ENCODE peak calls at places on chromosome 14, in nine cellular contexts. E is endodermal cell, J is right atrium auricular region, I is fibroblast of pulmonary artery, F is GM10248, D is body of pancreas, B is mammary epithelial cell, S is foreskin fibroblast, Q is bronchial epithelial cell. M is an unnamed sample.

GRCh38 chr14:52131640-52132320 is 62.9 kb upstream of the NID2 start:
- DNase-seq in E (peak; percentile 93), J (peak; percentile 85), I (peak; percentile 98), F (peak; percentile 57), D (peak; percentile 90), B (peak; percentile 79), S (peak; percentile 98), Q (peak; percentile 76), M (peak; percentile 84)

GRCh38 chr14:87934185-87934584 is 58.8 kb downstream of the GALC start:
- DNase-seq in E (no peak), J (no peak), I (peak; percentile 8), F (no peak), D (no peak), B (no peak), S (no peak), Q (peak; percentile 8), M (no peak)

GRCh38 chr14:59464651-59465569 is at the start of gene GPR135:
- DNase-seq in E (peak; percentile 91), J (no peak), I (peak; percentile 51), F (peak; percentile 80), D (peak; percentile 74), B (peak; percentile 26), S (peak; percentile 72), Q (no peak), M (peak; percentile 73)

GRCh38 chr14:95533391-95533821 is 1.4 kb upstream of the GLRX5 start:
- DNase-seq in E (peak; percentile 54), J (no peak), I (peak; percentile 59), F (no peak), D (no peak), B (no peak), S (no peak), Q (no peak), M (no peak)

GRCh38 chr14:65308536-65308935 is 104.0 kb upstream of the FUT8 start:
- DNase-seq in E (no peak), J (no peak), I (no peak), F (no peak), D (no peak), B (no peak), S (no peak), Q (no peak), M (no peak)

GRCh38 chr14:52583544-52583943 is 30.9 kb downstream of the GPR137C start:
- DNase-seq in E (no peak), J (no peak), I (no peak), F (no peak), D (no peak), B (peak; percentile 12), S (peak; percentile 43), Q (peak; percentile 67), M (no peak)

GRCh38 chr14:69654109-69654508 is 42.7 kb downstream of the SUSD6 start:
- DNase-seq in E (no peak), J (no peak), I (no peak), F (no peak), D (no peak), B (peak; percentile 81), S (no peak), Q (peak; percentile 88), M (peak; percentile 21)

GRCh38 chr14:63759454-63759853 is 31.6 kb upstream of the SGPP1 start:
- DNase-seq in E (no peak), J (no peak), I (peak; percentile 13), F (peak; percentile 33), D (no peak), B (no peak), S (peak; percentile 48), Q (no peak), M (no peak)

GRCh38 chr14:105430535-105430934 is 10.9 kb downstream of the MTA1 start:
- DNase-seq in E (no peak), J (no peak), I (peak; percentile 84), F (no peak), D (peak; percentile 58), B (peak; percentile 69), S (peak; percentile 84), Q (peak; percentile 69), M (peak; percentile 68)

GRCh38 chr14:31418440-31418839 is 1.9 kb downstream of the HEATR5A start:
- DNase-seq in E (no peak), J (no peak), I (no peak), F (no peak), D (no peak), B (no peak), S (no peak), Q (no peak), M (no peak)

GRCh38 chr14:71621966-71622365 is 310.3 kb upstream of the RGS6 start:
- DNase-seq in E (no peak), J (no peak), I (no peak), F (no peak), D (no peak), B (no peak), S (no peak), Q (no peak), M (no peak)

GRCh38 chr14:96961895-96962294 is 164.7 kb downstream of the VRK1 start:
- DNase-seq in E (no peak), J (no peak), I (no peak), F (no peak), D (no peak), B (no peak), S (no peak), Q (no peak), M (no peak)
- TF ChIP-seq CTCF in E (no peak), J (no peak), I (no peak), F (no peak), D (no peak), B (no peak), S (no peak), Q (no peak), M (no peak)

DNA sequence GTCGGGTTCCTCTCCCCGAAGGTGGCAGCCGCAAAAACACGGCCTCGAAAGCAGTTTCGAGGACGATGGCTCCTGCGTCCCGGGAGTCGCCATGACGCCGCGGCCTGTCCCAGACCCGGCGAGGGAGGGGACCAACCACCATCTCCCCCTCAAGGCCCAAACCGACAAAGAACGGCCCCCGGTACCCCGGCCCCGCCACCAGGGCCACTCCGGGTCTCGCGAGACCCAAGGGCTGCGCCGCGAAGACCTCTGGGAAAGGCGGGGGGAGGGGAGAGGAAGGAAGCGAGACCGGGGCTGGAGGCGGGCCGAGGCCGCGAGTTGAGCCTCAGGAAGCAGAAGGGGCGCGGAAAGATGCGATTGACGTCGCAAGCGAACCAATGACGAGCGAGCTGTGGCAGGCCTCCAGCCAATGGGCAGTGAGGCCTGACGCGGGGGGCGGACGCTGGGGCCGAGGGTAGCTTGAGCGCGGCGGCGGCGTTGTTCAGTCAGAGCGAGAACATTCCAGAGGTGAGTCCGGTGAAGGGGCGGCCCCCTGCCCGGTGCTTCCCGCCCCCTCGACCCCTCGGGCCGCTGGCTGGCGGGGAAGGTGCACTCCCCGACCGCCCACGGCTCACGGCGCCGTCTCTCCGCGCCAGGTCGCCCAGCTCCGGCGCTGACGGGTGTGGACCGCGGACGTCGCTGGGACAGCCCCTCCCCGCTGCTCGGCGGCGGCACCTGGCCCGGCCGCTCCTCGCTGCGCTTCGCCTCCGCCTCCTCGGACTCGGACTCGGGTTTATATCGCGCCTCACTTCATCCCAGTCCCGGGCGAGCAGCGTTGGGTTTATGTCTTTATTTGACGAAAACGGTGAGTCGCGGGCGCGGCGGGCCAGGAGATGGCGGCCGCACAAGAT is at the start of gene EIF5:
- DNase-seq in E (peak; percentile 100), J (peak; percentile 99), I (peak; percentile 99), F (peak; percentile 97), D (peak; percentile 100), B (peak; percentile 98), S (peak; percentile 100), Q (peak; percentile 92), M (peak; percentile 99)
- TF ChIP-seq CTCF in E (peak; percentile 45), J (no peak), I (no peak), F (no peak), D (no peak), B (peak; percentile 35), S (no peak), Q (peak; percentile 16), M (no peak)

DNA sequence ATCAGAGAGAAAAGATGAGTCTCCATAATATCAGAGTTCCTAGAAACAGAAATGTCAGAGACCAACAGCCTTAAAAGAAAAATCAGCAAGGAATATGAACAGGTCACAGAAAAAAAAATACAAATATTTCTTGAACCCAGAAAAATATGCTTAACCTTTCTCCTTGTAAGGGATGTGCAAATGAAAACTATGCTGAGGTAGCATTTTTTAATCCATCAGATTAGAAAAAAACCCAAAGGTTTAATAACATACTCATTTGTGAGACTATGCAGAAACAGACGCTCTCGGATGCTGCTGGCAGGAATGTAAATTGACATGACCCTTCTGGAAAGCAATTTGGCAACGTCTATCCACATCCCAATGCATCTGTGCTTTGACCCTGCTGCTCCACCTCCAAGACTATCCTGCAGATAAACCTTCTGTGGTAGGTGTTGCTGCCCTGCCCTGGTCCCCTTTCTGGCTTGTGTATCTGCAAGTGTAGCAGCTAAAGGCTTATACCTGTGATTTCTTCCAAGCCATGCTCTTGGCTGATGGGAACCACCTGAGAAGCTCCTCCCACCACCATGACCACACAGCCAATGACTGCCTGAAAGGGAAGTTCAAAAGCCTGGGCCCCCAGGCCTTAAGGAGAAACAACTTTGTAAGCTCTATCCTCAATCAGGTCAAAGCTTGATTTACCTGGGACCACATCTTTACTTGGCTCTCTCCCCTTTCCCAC is 49.4 kb downstream of the LTBP2 start:
- DNase-seq in E (peak; percentile 65), J (no peak), I (no peak), F (no peak), D (no peak), B (no peak), S (peak; percentile 18), Q (peak; percentile 50), M (no peak)
- TF ChIP-seq CTCF in E (no peak), J (no peak), I (no peak), F (no peak), D (no peak), B (peak; percentile 22), S (no peak), Q (peak; percentile 19), M (no peak)

GRCh38 chr14:74886001-74886400 is 4.3 kb downstream of the DLST start:
- DNase-seq in E (peak; percentile 75), J (no peak), I (peak; percentile 93), F (no peak), D (no peak), B (peak; percentile 75), S (peak; percentile 95), Q (peak; percentile 40), M (no peak)

GRCh38 chr14:74881425-74882102 is at the start of gene DLST:
- DNase-seq in E (peak; percentile 97), J (peak; percentile 85), I (peak; percentile 88), F (peak; percentile 97), D (peak; percentile 88), B (peak; percentile 80), S (peak; percentile 96), Q (peak; percentile 61), M (peak; percentile 92)

GRCh38 chr14:74879427-74880180 is 2.1 kb upstream of the DLST start:
- DNase-seq in E (no peak), J (no peak), I (no peak), F (no peak), D (no peak), B (no peak), S (no peak), Q (no peak), M (no peak)

DNA sequence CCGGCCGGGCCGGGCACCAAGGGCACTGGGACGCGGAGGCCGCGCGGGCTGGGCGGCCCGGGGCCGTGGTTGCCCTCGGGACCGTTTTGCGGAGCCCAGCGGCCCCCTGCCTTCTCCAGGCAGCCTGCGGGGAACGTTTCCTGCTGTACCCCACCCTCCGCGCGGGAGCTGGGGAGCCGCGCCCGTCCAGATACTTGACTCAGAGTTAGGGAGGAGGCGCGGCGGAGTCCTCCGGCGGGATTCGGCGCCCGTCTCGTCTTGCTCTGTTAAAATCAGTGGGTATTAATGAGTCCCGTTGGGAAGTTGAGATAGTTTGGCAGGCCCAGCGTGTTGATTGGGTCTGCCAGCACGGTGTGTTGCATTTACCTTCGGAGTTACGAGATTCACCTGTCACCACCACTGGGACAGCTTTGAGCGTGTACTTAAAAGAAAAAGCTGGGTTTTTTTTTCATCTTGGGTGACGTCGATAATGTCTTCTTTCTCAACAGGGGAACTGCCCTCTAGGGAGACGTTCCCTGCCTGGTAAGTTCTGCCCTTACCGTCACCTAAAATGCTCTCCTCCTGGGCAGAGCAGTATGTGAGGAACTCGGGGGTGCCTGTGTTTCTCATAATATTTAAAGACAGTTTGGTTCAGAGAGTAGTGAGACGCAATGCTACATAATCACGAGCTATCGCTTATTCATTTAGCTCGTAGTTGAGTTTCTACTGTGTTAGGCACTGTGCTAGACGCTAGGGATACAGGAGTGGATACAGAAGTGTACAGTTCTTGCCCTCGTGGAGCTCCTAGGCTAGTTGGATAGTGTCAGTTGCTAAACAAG is 596 bp downstream of the DLST start:
- DNase-seq in E (no peak), J (no peak), I (peak; percentile 61), F (no peak), D (peak; percentile 45), B (peak; percentile 66), S (peak; percentile 78), Q (peak; percentile 58), M (peak; percentile 42)
- TF ChIP-seq CTCF in E (no peak), J (no peak), I (no peak), F (no peak), D (no peak), B (no peak), S (no peak), Q (no peak), M (no peak)

M was measured in Calu3.